ENCODE peak calls at places on chromosomes 5 and 9, in eight cellular contexts. F, B, L, Y, V, R, Q and O are unnamed samples.
A peak's percentile ranks its signal among the peaks of the same experiment; 100 is the strongest.

GRCh38 chr9:137237759-137238726 is 3.0 kb upstream of the TUBB4B start:
- DNase-seq in R (peak; percentile 80), L (peak; percentile 59), Q (no peak), V (no peak), F (no peak), Y (no peak), B (no peak), O (no peak)

GRCh38 chr9:133701981-133702797 is 36.0 kb downstream of the SARDH start:
- DNase-seq in B (no peak), F (no peak), L (peak; percentile 14), Q (peak; percentile 80), V (no peak), R (no peak), Y (no peak), O (peak; percentile 83)

GRCh38 chr9:123176230-123176629 is 92.2 kb downstream of the STRBP start:
- DNase-seq in R (no peak), Y (peak; percentile 11), B (no peak), F (peak; percentile 32), V (peak; percentile 22), Q (peak; percentile 2), L (no peak), O (no peak)

GRCh38 chr9:129336130-129336528 is 158.1 kb upstream of the IER5L start:
- DNase-seq in L (no peak), Y (peak; percentile 84), F (no peak), B (no peak), R (no peak), V (no peak), Q (peak; percentile 90), O (no peak)

GRCh38 chr9:37413311-37413710 is 9.2 kb upstream of the GRHPR start:
- DNase-seq in Q (no peak), F (peak; percentile 33), R (no peak), Y (no peak), B (no peak), L (no peak), V (no peak), O (no peak)

GRCh38 chr5:145887976-145888574 is 15.3 kb upstream of the GRXCR2 start:
- DNase-seq in V (peak; percentile 11), R (no peak), Y (peak; percentile 62), F (peak; percentile 48), Q (peak; percentile 75), L (peak; percentile 53), B (peak; percentile 26), O (peak; percentile 10)

GRCh38 chr5:67774153-67774552 is 441.4 kb upstream of the PIK3R1 start:
- DNase-seq in V (no peak), L (no peak), F (no peak), B (no peak), R (no peak), Y (peak; percentile 58), Q (peak; percentile 65), O (no peak)

GRCh38 chr5:55994998-55995914 is 493 bp upstream of the IL6ST start:
- DNase-seq in B (peak; percentile 94), Q (peak; percentile 100), V (peak; percentile 80), L (peak; percentile 98), Y (peak; percentile 97), F (peak; percentile 95), R (peak; percentile 98), O (peak; percentile 96)

GRCh38 chr9:77883846-77884771 is 147.5 kb downstream of the GNAQ start:
- DNase-seq in V (peak; percentile 82), R (no peak), B (no peak), Y (peak; percentile 39), F (peak; percentile 25), Q (peak; percentile 43), L (peak; percentile 25), O (peak; percentile 16)

GRCh38 chr9:82332018-82332773 is 343.6 kb downstream of the SPATA31D1 start:
- DNase-seq in R (no peak), Q (peak; percentile 85), B (no peak), V (peak; percentile 85), F (peak; percentile 86), L (no peak), Y (peak; percentile 93), O (no peak)

GRCh38 chr9:129550199-129550839 is 70.6 kb downstream of the C9orf50 start:
- DNase-seq in L (peak; percentile 70), F (peak; percentile 40), R (peak; percentile 78), Q (peak; percentile 92), V (no peak), B (peak; percentile 46), Y (peak; percentile 83), O (no peak)

GRCh38 chr5:67065237-67065636 is 131.4 kb downstream of the CD180 start:
- DNase-seq in L (no peak), Q (no peak), F (no peak), V (no peak), Y (no peak), B (no peak), R (no peak), O (peak; percentile 61)

GRCh38 chr9:19595003-19595402 is 186.2 kb downstream of the ACER2 start:
- DNase-seq in L (no peak), F (no peak), V (no peak), R (no peak), Y (no peak), B (no peak), Q (no peak), O (no peak)

GRCh38 chr5:154575869-154576806 is 98.1 kb upstream of the HAND1 start:
- DNase-seq in Y (no peak), L (no peak), F (no peak), B (no peak), R (no peak), V (no peak), Q (no peak), O (no peak)

GRCh38 chr9:84513981-84514380 is 155.5 kb upstream of the NTRK2 start:
- DNase-seq in L (no peak), Q (no peak), B (no peak), Y (no peak), F (no peak), V (no peak), R (no peak), O (no peak)

GRCh38 chr9:123929177-123929869 is 603 bp downstream of the DENND1A start:
- DNase-seq in Q (no peak), Y (no peak), B (no peak), R (no peak), L (no peak), F (no peak), V (no peak), O (peak; percentile 39)

GRCh38 chr5:43020294-43020711 is 19.8 kb downstream of the ANXA2R start:
- DNase-seq in Y (no peak), L (no peak), V (no peak), Q (peak; percentile 54), R (no peak), F (no peak), B (no peak), O (peak; percentile 66)

GRCh38 chr5:43016217-43016779 is 23.8 kb downstream of the ANXA2R start:
- DNase-seq in Y (no peak), B (no peak), V (no peak), F (no peak), R (no peak), L (no peak), Q (no peak), O (no peak)

GRCh38 chr5:43017438-43017820 is 22.7 kb downstream of the ANXA2R start:
- DNase-seq in Q (peak; percentile 52), Y (no peak), B (no peak), R (no peak), V (no peak), F (no peak), L (no peak), O (peak; percentile 45)

GRCh38 chr5:43019293-43019614 is 20.9 kb downstream of the ANXA2R start:
- DNase-seq in V (no peak), R (no peak), F (no peak), B (no peak), L (no peak), Q (no peak), Y (no peak), O (no peak)

DNA sequence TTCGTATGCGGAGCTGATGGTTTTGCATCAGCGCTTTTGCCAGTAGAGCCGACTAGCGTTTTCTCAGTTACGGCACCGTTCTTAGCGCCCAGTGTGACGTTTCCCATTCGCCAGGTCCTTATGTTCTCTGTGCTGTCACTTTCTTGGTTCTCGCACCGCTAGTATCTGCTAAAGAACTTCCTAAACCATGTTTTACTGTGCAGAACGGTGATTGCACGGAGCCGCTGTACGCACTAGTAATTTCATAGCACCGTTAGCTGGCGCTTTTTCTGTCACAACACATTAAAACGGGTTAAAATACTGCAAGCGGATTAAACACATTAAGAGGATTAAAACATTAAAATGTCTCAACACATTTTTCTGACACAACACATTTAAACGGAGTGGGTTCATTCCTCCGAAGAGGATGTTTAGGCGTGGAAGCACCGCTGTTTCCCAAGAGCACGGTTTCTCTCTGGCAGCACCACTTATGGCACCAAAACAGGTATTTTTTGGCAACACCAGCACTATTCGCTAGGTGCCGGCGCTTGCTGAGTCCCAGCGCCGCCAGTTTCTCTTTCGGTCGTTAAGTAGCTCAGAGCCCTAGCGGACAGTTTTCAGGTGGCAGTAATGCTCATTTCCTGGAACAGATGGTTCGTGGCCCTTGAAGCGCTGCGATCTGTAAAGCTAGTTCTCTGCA is 20.4 kb downstream of the ANXA2R start:
- DNase-seq in V (peak; percentile 65), F (peak; percentile 50), Q (peak; percentile 83), B (no peak), R (no peak), L (peak; percentile 44), Y (peak; percentile 68), O (peak; percentile 93)
- TF ChIP-seq CTCF in V (peak; percentile 60), F (peak; percentile 42), Q (peak; percentile 45), B (peak; percentile 65), R (no peak), L (peak; percentile 71), Y (peak; percentile 48), O (peak; percentile 75)

GRCh38 chr5:132313961-132314432 is 19.8 kb downstream of the SLC22A4 start:
- DNase-seq in L (no peak), B (no peak), F (no peak), Q (no peak), Y (no peak), R (no peak), V (no peak), O (no peak)
- TF ChIP-seq CTCF in L (no peak), B (no peak), F (no peak), Q (no peak), Y (no peak), R (no peak), V (no peak), O (no peak)

DNA sequence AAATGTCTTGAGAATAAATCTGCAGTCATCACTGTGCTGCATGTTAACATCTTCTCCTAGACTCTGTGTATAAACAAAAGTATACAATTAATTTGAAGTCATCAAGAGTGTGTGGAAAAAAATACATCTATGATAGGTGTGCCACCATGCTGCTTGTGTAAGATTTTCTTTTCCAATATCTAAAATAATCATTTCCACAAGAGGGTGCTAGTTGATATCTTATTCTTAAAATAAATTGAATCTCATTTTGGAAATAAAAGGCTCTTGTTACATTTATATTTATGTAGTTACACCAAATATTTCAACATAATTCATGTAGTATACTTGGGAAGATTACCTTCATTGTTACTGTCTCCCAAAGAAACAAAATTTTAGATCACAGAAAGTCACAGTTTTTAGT is 14.1 kb upstream of the MOCS2 start:
- DNase-seq in Y (peak; percentile 37), V (no peak), B (no peak), R (no peak), F (no peak), Q (peak; percentile 28), L (no peak), O (no peak)
- TF ChIP-seq CTCF in Y (peak; percentile 47), V (peak; percentile 64), B (peak; percentile 47), R (peak; percentile 19), F (peak; percentile 78), Q (no peak), L (no peak), O (no peak)

GRCh38 chr5:142900926-142901325 is 130.7 kb downstream of the ARHGAP26 start:
- DNase-seq in B (no peak), L (no peak), Y (peak; percentile 88), R (no peak), F (peak; percentile 63), V (peak; percentile 82), Q (peak; percentile 65), O (no peak)
- TF ChIP-seq CTCF in B (no peak), L (no peak), Y (no peak), R (no peak), F (no peak), V (no peak), Q (no peak), O (no peak)